ENCODE peak calls at places on chromosomes 12 and 14, in seven cellular contexts. J, H, W, B, T, X and U are unnamed samples.
A peak's percentile ranks its signal among the peaks of the same experiment; 100 is the strongest.

GRCh38 chr12:71849109-71849851 is 9.7 kb downstream of the TBC1D15 start:
- DNase-seq in J (no peak), T (no peak), H (no peak), W (no peak), B (no peak), X (no peak), U (no peak)

GRCh38 chr14:32202468-32202865 is 602 bp downstream of the RNU6-8 start:
- DNase-seq in W (no peak), H (no peak), B (peak; percentile 22), X (peak; percentile 14), T (peak; percentile 57), J (peak; percentile 62), U (no peak)

GRCh38 chr14:104983231-104983721 is 2.3 kb upstream of the CLBA1 start:
- DNase-seq in J (no peak), B (no peak), T (no peak), H (no peak), X (no peak), W (no peak), U (no peak)

GRCh38 chr12:109605599-109606228 is 32.1 kb downstream of the MVK start:
- DNase-seq in J (no peak), B (no peak), X (no peak), T (peak; percentile 56), W (no peak), H (no peak), U (no peak)

GRCh38 chr12:89949457-89950195 is 241.0 kb upstream of the ATP2B1 start:
- DNase-seq in H (no peak), B (no peak), T (no peak), J (peak; percentile 92), X (peak; percentile 76), W (peak; percentile 8), U (peak; percentile 93)

GRCh38 chr14:24630872-24631477 is 3.0 kb downstream of the GZMB start:
- DNase-seq in B (no peak), T (no peak), H (no peak), W (no peak), X (no peak), J (no peak), U (peak; percentile 20)

GRCh38 chr12:46303039-46303666 is 34.3 kb upstream of the SLC38A1 start:
- DNase-seq in H (no peak), B (no peak), J (peak; percentile 25), T (no peak), W (peak; percentile 74), X (peak; percentile 6), U (no peak)

GRCh38 chr14:38078393-38078792 is 129.3 kb upstream of the SSTR1 start:
- DNase-seq in B (no peak), J (no peak), X (no peak), T (no peak), H (no peak), W (no peak), U (peak; percentile 36)

GRCh38 chr12:114479831-114480230 is 73.9 kb upstream of the TBX5 start:
- DNase-seq in X (no peak), W (no peak), H (no peak), J (no peak), T (peak; percentile 53), B (peak; percentile 39), U (no peak)

GRCh38 chr12:5097786-5098185 is 54.1 kb downstream of the KCNA5 start:
- DNase-seq in H (no peak), T (no peak), X (no peak), J (no peak), B (no peak), W (no peak), U (no peak)

GRCh38 chr12:69933115-69933552 is 108.1 kb downstream of the MYRFL start:
- DNase-seq in J (no peak), T (peak; percentile 69), W (no peak), H (no peak), X (no peak), B (peak; percentile 90), U (no peak)

GRCh38 chr12:112243255-112243965 is 118.0 kb downstream of the TRAFD1 start:
- DNase-seq in W (no peak), H (no peak), T (peak; percentile 3), X (no peak), B (no peak), J (no peak), U (no peak)

GRCh38 chr14:99176156-99176945 is 95.6 kb downstream of the BCL11B start:
- DNase-seq in T (no peak), X (no peak), W (no peak), H (no peak), B (no peak), J (no peak), U (no peak)

GRCh38 chr12:50112456-50113218 is 601 bp downstream of the COX14 start:
- DNase-seq in B (peak; percentile 11), H (no peak), J (no peak), T (peak; percentile 86), W (peak; percentile 56), X (no peak), U (no peak)

GRCh38 chr12:11718768-11719253 is 69.3 kb downstream of the ETV6 start:
- DNase-seq in W (no peak), T (peak; percentile 45), X (peak; percentile 85), B (peak; percentile 53), J (peak; percentile 86), H (no peak), U (no peak)

GRCh38 chr14:69943084-69943797 is 64.0 kb downstream of the SMOC1 start:
- DNase-seq in X (no peak), B (peak; percentile 67), W (no peak), J (no peak), H (no peak), T (peak; percentile 31), U (no peak)

GRCh38 chr14:103223818-103224352 is 100.6 kb downstream of the TNFAIP2 start:
- DNase-seq in W (no peak), H (no peak), X (no peak), T (no peak), B (no peak), J (no peak), U (no peak)

GRCh38 chr12:75526655-75527511 is 15.5 kb upstream of the KRR1 start:
- DNase-seq in W (peak; percentile 19), T (peak; percentile 55), J (peak; percentile 80), H (no peak), X (peak; percentile 58), B (peak; percentile 50), U (peak; percentile 34)

GRCh38 chr12:50390284-50390683 is 6.1 kb downstream of the FAM186A start:
- DNase-seq in T (no peak), J (peak; percentile 82), H (no peak), B (no peak), W (no peak), X (peak; percentile 85), U (no peak)

GRCh38 chr12:110599334-110599733 is 14.6 kb upstream of the TCTN1 start:
- DNase-seq in B (no peak), H (no peak), J (no peak), T (no peak), W (no peak), X (no peak), U (no peak)